ENCODE peak calls at places on chromosomes 3 and 15, in six cellular contexts. V is CD8-positive, alpha-beta T cell; G is RWPE2; W is tibial nerve; F is hepatocyte; P is lower lobe of right lung. U is an unnamed sample.

GRCh38 chr3:177810162-177810623 is 612.9 kb upstream of the TBL1XR1 start:
- DNase-seq in V (no peak), G (no peak), W (no peak), F (peak; percentile 43), P (no peak), U (no peak)

GRCh38 chr3:55286695-55287094 is 200.4 kb downstream of the WNT5A start:
- DNase-seq in V (no peak), G (no peak), W (no peak), F (no peak), P (no peak), U (no peak)

GRCh38 chr15:85750319-85750806 is 44.4 kb downstream of the KLHL25 start:
- DNase-seq in V (no peak), G (peak; percentile 54), W (no peak), F (no peak), P (no peak), U (no peak)

GRCh38 chr15:93072440-93073394 is 16.3 kb downstream of the RGMA start:
- DNase-seq in V (no peak), G (no peak), W (peak; percentile 78), F (peak; percentile 90), P (peak; percentile 82), U (no peak)

GRCh38 chr3:123285931-123286307 is 84.2 kb downstream of the SEC22A start:
- DNase-seq in V (no peak), G (no peak), W (no peak), F (no peak), P (no peak), U (no peak)

GRCh38 chr3:27632431-27633223 is 89.5 kb downstream of the EOMES start:
- DNase-seq in V (peak; percentile 47), G (no peak), W (peak; percentile 13), F (peak; percentile 53), P (peak; percentile 66), U (peak; percentile 4)

GRCh38 chr3:100073555-100074307 is 40.6 kb downstream of the FILIP1L start:
- DNase-seq in V (no peak), G (no peak), W (no peak), F (peak; percentile 72), P (no peak), U (no peak)

GRCh38 chr15:71186267-71186666 is 71.0 kb downstream of the THSD4 start:
- DNase-seq in V (no peak), G (no peak), W (no peak), F (no peak), P (no peak), U (no peak)

GRCh38 chr3:37862712-37863551 is 1.3 kb downstream of the CTDSPL start:
- DNase-seq in V (no peak), G (no peak), W (peak; percentile 55), F (peak; percentile 28), P (no peak), U (no peak)

GRCh38 chr3:15654891-15655290 is 53.3 kb downstream of the BTD start:
- DNase-seq in V (no peak), G (no peak), W (no peak), F (no peak), P (no peak), U (no peak)

GRCh38 chr15:96407482-96407881 is 77.0 kb downstream of the NR2F2 start:
- DNase-seq in V (no peak), G (no peak), W (no peak), F (no peak), P (no peak), U (no peak)

GRCh38 chr3:120440762-120441161 is 10.0 kb downstream of the FSTL1 start:
- DNase-seq in V (no peak), G (no peak), W (no peak), F (no peak), P (no peak), U (no peak)

GRCh38 chr3:164477403-164477802 is 600.9 kb downstream of the SI start:
- DNase-seq in V (no peak), G (no peak), W (no peak), F (no peak), P (no peak), U (no peak)

GRCh38 chr3:134375542-134376384 is 1.5 kb upstream of the AMOTL2 start:
- DNase-seq in V (no peak), G (no peak), W (no peak), F (peak; percentile 6), P (no peak), U (no peak)

GRCh38 chr3:123157598-123158287 is 44.0 kb upstream of the SEC22A start:
- DNase-seq in V (no peak), G (no peak), W (no peak), F (no peak), P (no peak), U (no peak)

GRCh38 chr15:47773163-47773562 is 55.9 kb downstream of the SEMA6D start:
- DNase-seq in V (no peak), G (no peak), W (no peak), F (no peak), P (no peak), U (no peak)

GRCh38 chr3:95029644-95030043 is 966.8 kb downstream of the NSUN3 start:
- DNase-seq in V (no peak), G (no peak), W (no peak), F (no peak), P (no peak), U (no peak)

GRCh38 chr3:172749201-172749965 is 1.1 kb upstream of the ECT2 start:
- DNase-seq in V (no peak), G (peak; percentile 75), W (peak; percentile 25), F (peak; percentile 38), P (no peak), U (no peak)

GRCh38 chr15:66099950-66100671 is 153.4 kb downstream of the MEGF11 start:
- DNase-seq in V (no peak), G (peak; percentile 74), W (no peak), F (no peak), P (no peak), U (no peak)

GRCh38 chr15:69973102-69973714 is 124.5 kb downstream of the TLE3 start:
- DNase-seq in V (peak; percentile 17), G (no peak), W (no peak), F (peak; percentile 73), P (no peak), U (no peak)

GRCh38 chr3:16595778-16596177 is 9.4 kb downstream of the DAZL start:
- DNase-seq in V (no peak), G (no peak), W (no peak), F (no peak), P (no peak), U (no peak)

GRCh38 chr3:118244761-118245160 is 789.9 kb downstream of the IGSF11 start:
- DNase-seq in V (no peak), G (no peak), W (no peak), F (no peak), P (no peak), U (no peak)

GRCh38 chr3:55030938-55031337 is 103.1 kb upstream of the LRTM1 start:
- DNase-seq in V (no peak), G (no peak), W (no peak), F (no peak), P (no peak), U (no peak)

GRCh38 chr3:150309557-150309956 is 98.5 kb upstream of the TSC22D2 start:
- DNase-seq in V (no peak), G (no peak), W (no peak), F (no peak), P (no peak), U (no peak)

GRCh38 chr15:81296673-81297072 is 27.3 kb downstream of the STARD5 start:
- DNase-seq in V (peak; percentile 79), G (no peak), W (peak; percentile 37), F (no peak), P (peak; percentile 82), U (no peak)

GRCh38 chr3:186073641-186074040 is 35.2 kb downstream of the ETV5 start:
- DNase-seq in V (no peak), G (no peak), W (no peak), F (no peak), P (no peak), U (no peak)

GRCh38 chr15:60695713-60696522 is 217.0 kb upstream of the ICE2 start:
- DNase-seq in V (peak; percentile 24), G (no peak), W (no peak), F (no peak), P (no peak), U (no peak)

GRCh38 chr15:26873846-26874245 is 7.0 kb downstream of the GABRA5 start:
- DNase-seq in V (no peak), G (no peak), W (no peak), F (no peak), P (no peak), U (no peak)

GRCh38 chr3:36679384-36680200 is 84.8 kb downstream of the DCLK3 start:
- DNase-seq in V (no peak), G (no peak), W (no peak), F (no peak), P (no peak), U (no peak)

GRCh38 chr15:34759992-34760391 is 5.2 kb upstream of the GJD2 start:
- DNase-seq in V (no peak), G (no peak), W (no peak), F (no peak), P (no peak), U (no peak)

GRCh38 chr3:192850501-192850981 is 67.1 kb downstream of the MB21D2 start:
- DNase-seq in V (no peak), G (peak; percentile 96), W (no peak), F (peak; percentile 83), P (no peak), U (no peak)

GRCh38 chr15:74826372-74826819 is at the start of gene CPLX3:
- DNase-seq in V (peak; percentile 36), G (no peak), W (no peak), F (peak; percentile 64), P (no peak), U (no peak)

GRCh38 chr3:123546133-123546755 is 38.6 kb downstream of the HACD2 start:
- DNase-seq in V (no peak), G (no peak), W (no peak), F (no peak), P (no peak), U (no peak)

GRCh38 chr3:14141144-14141543 is 16.3 kb downstream of the TMEM43 start:
- DNase-seq in V (no peak), G (no peak), W (no peak), F (no peak), P (no peak), U (no peak)
- H3K27ac ChIP-seq in V (no peak overlapping the region), G (no peak overlapping the region), W (peak overlapping the region; percentile 6), F (no peak overlapping the region), P (peak overlapping the region; percentile 14), U (peak overlapping the region; percentile 77)

GRCh38 chr15:40094156-40094555 is 14.5 kb downstream of the BMF start:
- DNase-seq in V (no peak), G (no peak), W (no peak), F (no peak), P (no peak), U (no peak)
- H3K4me1 ChIP-seq in V (peaks cover 13% of the 10 kb centered on the region), G (peaks cover 28% of the 10 kb centered on the region), W (no peaks in the 10 kb centered on the region), F (peaks cover 94% of the 10 kb centered on the region), P (peaks cover 83% of the 10 kb centered on the region), U (peaks cover 45% of the 10 kb centered on the region)

GRCh38 chr15:63227689-63228088 is 38.3 kb downstream of the RAB8B start:
- DNase-seq in V (no peak), G (no peak), W (no peak), F (no peak), P (no peak), U (no peak)
- H3K27ac ChIP-seq in V (no peak overlapping the region), G (no peak overlapping the region), W (peak overlapping the region; percentile 52), F (no peak overlapping the region), P (no peak overlapping the region), U (no peak overlapping the region)

DNA sequence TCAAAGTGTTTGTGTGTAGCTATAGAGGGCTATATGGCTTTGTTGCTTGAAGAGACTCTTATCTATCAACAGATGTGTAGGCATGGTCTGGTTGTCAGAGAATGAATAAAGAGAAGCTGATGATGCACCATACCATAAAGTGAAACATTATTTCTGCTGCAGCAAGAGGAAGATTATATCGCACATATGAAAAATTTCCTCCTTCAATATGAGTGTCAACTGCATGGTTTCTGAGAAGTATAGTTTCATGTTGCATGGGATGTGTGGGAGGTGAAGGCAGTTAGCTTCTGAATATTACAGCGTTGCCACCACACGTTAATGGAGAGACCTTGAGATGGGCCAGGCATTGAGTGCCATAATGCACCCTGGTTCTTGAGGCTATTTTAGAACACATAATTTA is 217.9 kb downstream of the SATB1 start:
- DNase-seq in V (no peak), G (no peak), W (no peak), F (no peak), P (no peak), U (no peak)
- H3K4me1 ChIP-seq in V (no peaks in the 10 kb centered on the region), G (no peaks in the 10 kb centered on the region), W (no peaks in the 10 kb centered on the region), F (no peaks in the 10 kb centered on the region), P (no peaks in the 10 kb centered on the region), U (no peaks in the 10 kb centered on the region)